ENCODE peak calls at places on chromosomes 7 and 10, in six cellular contexts. W is hepatocyte, K is BE2C, O is A549, H is left ventricle myocardium inferior, I is neuronal stem cell. L is an unnamed sample.

GRCh38 chr10:71996598-71997371 is 32.6 kb downstream of the CHST3 start:
- DNase-seq in W (no peak), K (no peak), O (no peak), H (no peak), I (no peak), L (no peak)

GRCh38 chr7:3068568-3068967 is 24.9 kb upstream of the CARD11 start:
- DNase-seq in W (no peak), K (no peak), O (no peak), H (no peak), I (no peak), L (no peak)

GRCh38 chr7:727104-727805 is at the start of gene PRKAR1B:
- DNase-seq in W (peak; percentile 69), K (no peak), O (peak; percentile 32), H (no peak), I (no peak), L (no peak)

GRCh38 chr7:22319424-22320403 is 37.2 kb downstream of the RAPGEF5 start:
- DNase-seq in W (no peak), K (peak; percentile 39), O (no peak), H (no peak), I (no peak), L (no peak)

GRCh38 chr10:62814901-62815372 is 1.2 kb downstream of the EGR2 start:
- DNase-seq in W (peak; percentile 19), K (no peak), O (no peak), H (no peak), I (peak; percentile 18), L (no peak)

GRCh38 chr10:14084875-14085274 is 245.8 kb downstream of the FRMD4A start:
- DNase-seq in W (no peak), K (no peak), O (peak; percentile 6), H (no peak), I (no peak), L (no peak)

GRCh38 chr7:80848841-80849240 is 70.0 kb downstream of the SEMA3C start:
- DNase-seq in W (no peak), K (no peak), O (no peak), H (no peak), I (no peak), L (no peak)

GRCh38 chr7:80829527-80829926 is 89.3 kb downstream of the SEMA3C start:
- DNase-seq in W (no peak), K (no peak), O (no peak), H (no peak), I (no peak), L (no peak)

GRCh38 chr7:111198255-111198654 is 107.3 kb downstream of the LRRN3 start:
- DNase-seq in W (peak; percentile 10), K (no peak), O (peak; percentile 45), H (no peak), I (no peak), L (peak; percentile 98)

GRCh38 chr7:131525820-131526219 is 30.6 kb downstream of the PODXL start:
- DNase-seq in W (no peak), K (no peak), O (peak; percentile 53), H (no peak), I (no peak), L (no peak)

GRCh38 chr10:17523917-17524316 is 69.5 kb upstream of the ST8SIA6 start:
- DNase-seq in W (no peak), K (no peak), O (peak; percentile 7), H (no peak), I (no peak), L (no peak)

GRCh38 chr10:110778221-110778620 is 93.5 kb upstream of the PDCD4 start:
- DNase-seq in W (no peak), K (no peak), O (no peak), H (no peak), I (no peak), L (no peak)

GRCh38 chr10:58348571-58349033 is 13.8 kb downstream of the UBE2D1 start:
- DNase-seq in W (no peak), K (no peak), O (peak; percentile 10), H (no peak), I (peak; percentile 9), L (no peak)

GRCh38 chr7:12951397-12951801 is 264.0 kb downstream of the ARL4A start:
- DNase-seq in W (no peak), K (no peak), O (peak; percentile 61), H (no peak), I (no peak), L (peak; percentile 66)

GRCh38 chr7:93044147-93044810 is 73.5 kb downstream of the SAMD9 start:
- DNase-seq in W (no peak), K (no peak), O (no peak), H (no peak), I (peak; percentile 49), L (peak; percentile 45)

GRCh38 chr7:76369011-76369410 is 10.2 kb upstream of the YWHAG start:
- DNase-seq in W (no peak), K (no peak), O (peak; percentile 33), H (no peak), I (no peak), L (no peak)

GRCh38 chr10:77605466-77605865 is 32.1 kb downstream of the KCNMA1 start:
- DNase-seq in W (no peak), K (peak; percentile 60), O (peak; percentile 52), H (no peak), I (no peak), L (no peak)

GRCh38 chr7:31882187-31882586 is 188.0 kb downstream of the PDE1C start:
- DNase-seq in W (no peak), K (no peak), O (peak; percentile 41), H (peak; percentile 72), I (no peak), L (no peak)

GRCh38 chr7:143300959-143301617 is 12.9 kb downstream of the CASP2 start:
- DNase-seq in W (no peak), K (no peak), O (no peak), H (no peak), I (no peak), L (no peak)

GRCh38 chr7:94655562-94655883 is 410 bp downstream of the SGCE start:
- DNase-seq in W (peak; percentile 16), K (peak; percentile 36), O (no peak), H (no peak), I (peak; percentile 33), L (no peak)

GRCh38 chr10:24642921-24643678 is 80.6 kb downstream of the ARHGAP21 start:
- DNase-seq in W (peak; percentile 73), K (peak; percentile 10), O (peak; percentile 82), H (no peak), I (no peak), L (peak; percentile 94)

GRCh38 chr7:18289801-18290200 is 205.7 kb upstream of the HDAC9 start:
- DNase-seq in W (no peak), K (no peak), O (no peak), H (no peak), I (no peak), L (no peak)

GRCh38 chr7:30531286-30531685 is 26.7 kb upstream of the GGCT start:
- DNase-seq in W (no peak), K (no peak), O (no peak), H (no peak), I (no peak), L (no peak)

GRCh38 chr10:101579516-101579870 is 8.6 kb downstream of the POLL start:
- DNase-seq in W (no peak), K (no peak), O (no peak), H (no peak), I (no peak), L (no peak)

GRCh38 chr10:14389981-14390590 is 59.4 kb upstream of the FRMD4A start:
- DNase-seq in W (no peak), K (no peak), O (no peak), H (no peak), I (no peak), L (no peak)

GRCh38 chr10:99694171-99694570 is 34.9 kb downstream of the ENTPD7 start:
- DNase-seq in W (no peak), K (no peak), O (no peak), H (no peak), I (no peak), L (peak; percentile 75)

GRCh38 chr10:31353574-31353973 is 34.6 kb downstream of the ZEB1 start:
- DNase-seq in W (peak; percentile 22), K (no peak), O (peak; percentile 53), H (no peak), I (no peak), L (peak; percentile 60)

GRCh38 chr7:36312064-36312914 is 77.4 kb upstream of the ANLN start:
- DNase-seq in W (peak; percentile 69), K (no peak), O (peak; percentile 37), H (no peak), I (no peak), L (no peak)

GRCh38 chr7:30321089-30321991 is 36.9 kb downstream of the ZNRF2 start:
- DNase-seq in W (no peak), K (peak; percentile 26), O (no peak), H (no peak), I (no peak), L (peak; percentile 50)

GRCh38 chr10:71661060-71661622 is 58.4 kb downstream of the C10orf105 start:
- DNase-seq in W (no peak), K (no peak), O (no peak), H (no peak), I (no peak), L (no peak)

GRCh38 chr10:113002449-113002777 is 52.4 kb downstream of the TCF7L2 start:
- DNase-seq in W (no peak), K (no peak), O (no peak), H (no peak), I (no peak), L (no peak)
- H3K4me3 ChIP-seq in W (no peak overlapping the region), K (no peak overlapping the region), O (no peak overlapping the region), H (no peak overlapping the region), I (no peak overlapping the region), L (no peak overlapping the region)

GRCh38 chr7:114087674-114088539 is 169.1 kb upstream of the PPP1R3A start:
- DNase-seq in W (peak; percentile 38), K (no peak), O (no peak), H (no peak), I (peak; percentile 5), L (no peak)
- H3K4me3 ChIP-seq in W (peak overlapping the region; percentile 17), K (no peak overlapping the region), O (peak overlapping the region; percentile 43), H (peak overlapping the region; percentile 74), I (peak overlapping the region; percentile 3), L (peak overlapping the region; percentile 88)

DNA sequence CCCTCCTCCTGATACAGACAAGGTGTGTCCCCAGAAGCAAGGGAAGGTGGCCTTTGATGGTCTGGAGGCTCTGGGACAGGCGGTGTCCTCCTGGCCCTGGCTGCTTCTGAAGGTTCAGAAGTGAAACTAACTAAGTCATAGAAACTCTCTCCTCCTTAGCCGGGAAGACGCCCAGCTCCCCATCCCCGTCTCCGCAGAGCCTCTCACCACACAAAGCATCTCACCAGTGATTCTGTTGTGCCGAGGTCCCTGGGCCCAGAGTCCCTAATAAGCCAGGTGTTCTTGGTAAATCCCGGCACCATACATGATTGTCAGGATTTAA is 9.4 kb downstream of the HKDC1 start:
- DNase-seq in W (no peak), K (no peak), O (no peak), H (no peak), I (no peak), L (no peak)
- H3K4me3 ChIP-seq in W (no peak overlapping the region), K (no peak overlapping the region), O (no peak overlapping the region), H (no peak overlapping the region), I (no peak overlapping the region), L (no peak overlapping the region)

DNA sequence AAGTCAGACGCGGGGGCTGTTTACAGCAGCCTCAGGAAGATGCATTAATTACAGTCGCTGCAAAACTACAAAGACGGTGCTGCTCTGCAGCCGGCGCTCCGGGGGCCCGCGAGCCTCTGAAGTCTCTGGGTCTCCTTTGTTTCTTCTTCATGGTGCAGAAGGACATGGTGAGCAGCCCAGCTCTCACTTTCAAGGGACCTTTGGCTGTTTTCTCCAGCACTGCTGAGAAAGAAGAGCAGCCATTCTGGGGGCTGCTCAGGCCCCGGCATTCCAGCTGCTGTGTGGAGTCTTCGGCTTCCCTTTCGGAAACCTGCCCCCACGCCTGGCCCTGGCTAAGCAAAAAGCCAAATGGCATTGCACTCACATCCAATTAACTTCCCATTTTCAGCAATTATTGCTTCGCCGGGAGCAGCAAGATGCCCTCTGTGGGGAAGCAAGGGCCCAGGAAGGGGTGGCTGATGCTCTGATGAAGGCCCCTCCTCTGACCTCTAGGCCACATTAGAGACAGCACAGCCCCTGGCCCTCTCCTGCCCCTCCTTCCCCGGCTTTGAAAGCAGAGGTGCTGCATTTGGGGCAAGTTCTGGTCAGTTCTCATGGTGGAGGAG is 555.7 kb downstream of the PTPRN2 start:
- DNase-seq in W (no peak), K (no peak), O (no peak), H (no peak), I (no peak), L (no peak)
- H3K4me3 ChIP-seq in W (no peak overlapping the region), K (no peak overlapping the region), O (no peak overlapping the region), H (no peak overlapping the region), I (no peak overlapping the region), L (no peak overlapping the region)

L was measured in fibroblast of the aortic adventitia.